ENCODE peak calls at places on chromosomes 3 and 15, in four cellular contexts. One of them, this sample, is unnamed.

GRCh38 chr3:129560269-129560787 is 17.4 kb downstream of the H1-8 start:
- DNase-seq in RKO: no peak
- DNase-seq in cardiac fibroblast: peak; percentile 86
- DNase-seq in substantia nigra: no peak
- DNase-seq in this sample: no peak

GRCh38 chr15:80068578-80068977 is 9.1 kb downstream of the ZFAND6 start:
- DNase-seq in substantia nigra: no peak
- DNase-seq in cardiac fibroblast: no peak
- DNase-seq in RKO: no peak
- DNase-seq in this sample: no peak

GRCh38 chr15:41499109-41499851 is 5.6 kb downstream of the ITPKA start:
- DNase-seq in RKO: no peak
- DNase-seq in substantia nigra: no peak
- DNase-seq in cardiac fibroblast: no peak
- DNase-seq in this sample: no peak

GRCh38 chr3:9826815-9827574 is 16.8 kb downstream of the RPUSD3 start:
- DNase-seq in RKO: no peak
- DNase-seq in cardiac fibroblast: peak; percentile 35
- DNase-seq in substantia nigra: no peak
- DNase-seq in this sample: peak; percentile 62

GRCh38 chr15:49675051-49675450 is 54.2 kb downstream of the DTWD1 start:
- DNase-seq in cardiac fibroblast: peak; percentile 82
- DNase-seq in RKO: peak; percentile 78
- DNase-seq in substantia nigra: no peak
- DNase-seq in this sample: no peak

GRCh38 chr3:56596441-56596840 is 39.5 kb downstream of the CCDC66 start:
- DNase-seq in cardiac fibroblast: no peak
- DNase-seq in substantia nigra: no peak
- DNase-seq in RKO: no peak
- DNase-seq in this sample: no peak

GRCh38 chr3:194158942-194159439 is 23.0 kb downstream of the HES1 start:
- DNase-seq in RKO: no peak
- DNase-seq in cardiac fibroblast: no peak
- DNase-seq in substantia nigra: no peak
- DNase-seq in this sample: no peak

GRCh38 chr3:190676477-190676876 is 162.6 kb downstream of the IL1RAP start:
- DNase-seq in substantia nigra: no peak
- DNase-seq in RKO: no peak
- DNase-seq in cardiac fibroblast: no peak
- DNase-seq in this sample: no peak

GRCh38 chr3:112013058-112013783 is 14.5 kb downstream of the TAGLN3 start:
- DNase-seq in cardiac fibroblast: peak; percentile 87
- DNase-seq in RKO: no peak
- DNase-seq in substantia nigra: peak; percentile 11
- DNase-seq in this sample: peak; percentile 70

GRCh38 chr3:139108253-139108969 is 63.7 kb upstream of the PRR23C start:
- DNase-seq in substantia nigra: no peak
- DNase-seq in RKO: no peak
- DNase-seq in cardiac fibroblast: no peak
- DNase-seq in this sample: no peak

GRCh38 chr3:169192643-169193042 is 470.9 kb downstream of the MECOM start:
- DNase-seq in cardiac fibroblast: no peak
- DNase-seq in RKO: no peak
- DNase-seq in substantia nigra: no peak
- DNase-seq in this sample: no peak

GRCh38 chr3:50587806-50588758 is 18.8 kb downstream of the HEMK1 start:
- DNase-seq in substantia nigra: no peak
- DNase-seq in RKO: no peak
- DNase-seq in cardiac fibroblast: no peak
- DNase-seq in this sample: no peak

GRCh38 chr15:100726426-100727190 is 124.2 kb downstream of the ASB7 start:
- DNase-seq in RKO: no peak
- DNase-seq in cardiac fibroblast: peak; percentile 58
- DNase-seq in substantia nigra: no peak
- DNase-seq in this sample: no peak

This sample was measured in AML-193.